ENCODE peak calls at places on chromosomes 6 and 20, in four cellular contexts. One of them, this sample, is unnamed.

GRCh38 chr6:116431964-116432595 is 29.1 kb upstream of the CALHM6 start:
- DNase-seq in spleen: no peak
- DNase-seq in esophagus muscularis mucosa: no peak
- DNase-seq in IMR-90: no peak
- DNase-seq in this sample: no peak

GRCh38 chr20:43749734-43750294 is 23.0 kb upstream of the GTSF1L start:
- DNase-seq in spleen: peak
- DNase-seq in esophagus muscularis mucosa: peak
- DNase-seq in IMR-90: peak
- DNase-seq in this sample: no peak

GRCh38 chr20:63977392-63978276 is 1.8 kb downstream of the SAMD10 start:
- DNase-seq in spleen: peak
- DNase-seq in esophagus muscularis mucosa: no peak
- DNase-seq in IMR-90: peak
- DNase-seq in this sample: no peak

GRCh38 chr6:24740861-24741260 is 21.9 kb upstream of the C6orf62 start:
- DNase-seq in spleen: no peak
- DNase-seq in esophagus muscularis mucosa: no peak
- DNase-seq in IMR-90: peak
- DNase-seq in this sample: no peak

GRCh38 chr6:84428300-84428907 is 201.0 kb upstream of the CEP162 start:
- DNase-seq in spleen: no peak
- DNase-seq in esophagus muscularis mucosa: no peak
- DNase-seq in IMR-90: peak
- DNase-seq in this sample: no peak

GRCh38 chr6:50264995-50265571 is 215.4 kb upstream of the DEFB112 start:
- DNase-seq in spleen: no peak
- DNase-seq in esophagus muscularis mucosa: no peak
- DNase-seq in IMR-90: no peak
- DNase-seq in this sample: no peak

GRCh38 chr6:134826889-134827737 is 122.8 kb downstream of the ALDH8A1 start:
- DNase-seq in spleen: no peak
- DNase-seq in esophagus muscularis mucosa: no peak
- DNase-seq in IMR-90: peak
- DNase-seq in this sample: no peak

GRCh38 chr6:158321960-158322359 is 9.7 kb downstream of the TULP4 start:
- DNase-seq in spleen: no peak
- DNase-seq in esophagus muscularis mucosa: no peak
- DNase-seq in IMR-90: peak
- DNase-seq in this sample: no peak

GRCh38 chr6:31157543-31158139 is at the start of gene CCHCR1:
- DNase-seq in spleen: no peak
- DNase-seq in esophagus muscularis mucosa: no peak
- DNase-seq in IMR-90: no peak
- DNase-seq in this sample: no peak

GRCh38 chr20:25296094-25297093 is 48.5 kb downstream of the PYGB start:
- DNase-seq in spleen: peak
- DNase-seq in esophagus muscularis mucosa: no peak
- DNase-seq in IMR-90: peak
- DNase-seq in this sample: no peak

GRCh38 chr20:32828029-32828666 is 8.4 kb downstream of the MAPRE1 start:
- DNase-seq in spleen: no peak
- DNase-seq in esophagus muscularis mucosa: no peak
- DNase-seq in IMR-90: peak
- DNase-seq in this sample: no peak

GRCh38 chr6:30364591-30364990 is 19.6 kb downstream of the RPP21 start:
- DNase-seq in spleen: no peak
- DNase-seq in esophagus muscularis mucosa: no peak
- DNase-seq in IMR-90: no peak
- DNase-seq in this sample: no peak

GRCh38 chr6:41739041-41739440 is 3.6 kb upstream of the TFEB start:
- DNase-seq in spleen: no peak
- DNase-seq in esophagus muscularis mucosa: no peak
- DNase-seq in IMR-90: no peak
- DNase-seq in this sample: no peak

GRCh38 chr6:136217002-136217401 is 33.1 kb downstream of the MTFR2 start:
- DNase-seq in spleen: no peak
- DNase-seq in esophagus muscularis mucosa: no peak
- DNase-seq in IMR-90: no peak
- DNase-seq in this sample: no peak

GRCh38 chr6:41170547-41171160 is 7.7 kb upstream of the TREM2 start:
- DNase-seq in spleen: no peak
- DNase-seq in esophagus muscularis mucosa: no peak
- DNase-seq in IMR-90: no peak
- DNase-seq in this sample: peak

GRCh38 chr6:82959385-82959941 is 106.2 kb downstream of the UBE3D start:
- DNase-seq in spleen: no peak
- DNase-seq in esophagus muscularis mucosa: peak
- DNase-seq in IMR-90: peak
- DNase-seq in this sample: no peak

GRCh38 chr20:63361507-63362425 is 617 bp upstream of the CHRNA4 start:
- DNase-seq in spleen: peak
- DNase-seq in esophagus muscularis mucosa: no peak
- DNase-seq in IMR-90: no peak
- DNase-seq in this sample: no peak

GRCh38 chr6:114084327-114084890 is 113.5 kb upstream of the HDAC2 start:
- DNase-seq in spleen: no peak
- DNase-seq in esophagus muscularis mucosa: no peak
- DNase-seq in IMR-90: no peak
- DNase-seq in this sample: no peak

GRCh38 chr20:5590899-5591298 is 159.3 kb upstream of the SHLD1 start:
- DNase-seq in spleen: no peak
- DNase-seq in esophagus muscularis mucosa: no peak
- DNase-seq in IMR-90: no peak
- DNase-seq in this sample: no peak

GRCh38 chr6:168648730-168649129 is 207.7 kb downstream of the SMOC2 start:
- DNase-seq in spleen: no peak
- DNase-seq in esophagus muscularis mucosa: no peak
- DNase-seq in IMR-90: no peak
- DNase-seq in this sample: no peak

DNA sequence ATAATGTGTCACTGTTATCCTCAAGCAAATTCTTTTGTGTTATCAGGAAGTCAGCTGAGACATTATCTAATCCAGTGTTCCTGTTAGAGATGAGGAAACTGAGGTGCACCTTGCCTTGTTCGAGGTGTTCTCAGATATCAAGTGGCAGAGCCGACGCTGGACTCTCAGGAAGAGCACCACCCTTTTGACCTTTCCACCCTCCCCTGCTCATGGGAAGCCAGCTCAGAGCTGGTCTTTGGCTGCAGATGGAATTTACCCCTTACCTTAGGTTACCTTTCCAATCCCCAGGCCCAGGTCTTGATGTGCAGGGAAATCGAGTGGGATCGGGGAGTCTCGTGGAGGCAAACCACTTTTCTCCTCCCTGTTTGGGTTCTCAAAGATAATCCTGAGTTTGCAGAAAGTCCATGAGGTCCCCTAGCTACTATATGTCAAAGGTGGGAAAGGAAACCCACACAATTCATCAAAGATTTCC is 62.9 kb upstream of the PIM1 start:
- DNase-seq in spleen: no peak
- DNase-seq in esophagus muscularis mucosa: no peak
- DNase-seq in IMR-90: no peak
- DNase-seq in this sample: no peak
- H3K27ac ChIP-seq in spleen: no peak
- H3K27ac ChIP-seq in esophagus muscularis mucosa: no peak
- H3K27ac ChIP-seq in IMR-90: no peak
- H3K27ac ChIP-seq in this sample: no peak

DNA sequence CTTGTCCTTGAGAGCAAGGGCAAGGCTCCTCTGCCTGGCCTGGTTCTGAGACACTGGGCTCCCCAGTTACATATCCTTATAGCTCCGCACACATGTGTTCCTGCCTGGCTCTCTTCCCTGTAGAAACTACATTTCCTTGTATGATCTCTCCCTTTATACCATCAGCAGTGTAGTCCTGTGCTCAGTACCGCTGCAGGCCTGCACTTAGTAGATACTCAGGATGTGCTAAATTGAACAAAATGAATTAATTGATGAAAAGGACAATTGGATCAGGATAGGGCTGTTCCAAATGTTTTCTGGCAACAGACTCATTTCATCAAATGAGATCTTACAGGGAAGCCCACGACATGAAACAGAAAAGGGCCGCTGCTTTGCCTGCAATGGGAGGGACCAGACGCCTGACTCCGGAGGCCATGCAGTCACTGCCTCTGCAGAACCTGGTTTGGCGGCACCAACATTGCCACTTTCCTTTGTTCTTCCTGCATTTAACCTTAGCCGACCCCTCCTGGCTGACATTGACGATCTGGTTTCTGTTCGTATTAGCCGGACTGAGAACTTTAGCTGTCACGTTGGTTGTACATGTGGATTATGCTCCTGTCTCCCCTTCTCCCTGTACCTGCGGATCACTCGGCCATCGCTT is 53.3 kb downstream of the CHMP4B start:
- DNase-seq in spleen: no peak
- DNase-seq in esophagus muscularis mucosa: no peak
- DNase-seq in IMR-90: no peak
- DNase-seq in this sample: no peak
- TF ChIP-seq POLR2A in spleen: no peak
- TF ChIP-seq POLR2A in esophagus muscularis mucosa: no peak
- TF ChIP-seq POLR2A in IMR-90: no peak
- TF ChIP-seq POLR2A in this sample: no peak

DNA sequence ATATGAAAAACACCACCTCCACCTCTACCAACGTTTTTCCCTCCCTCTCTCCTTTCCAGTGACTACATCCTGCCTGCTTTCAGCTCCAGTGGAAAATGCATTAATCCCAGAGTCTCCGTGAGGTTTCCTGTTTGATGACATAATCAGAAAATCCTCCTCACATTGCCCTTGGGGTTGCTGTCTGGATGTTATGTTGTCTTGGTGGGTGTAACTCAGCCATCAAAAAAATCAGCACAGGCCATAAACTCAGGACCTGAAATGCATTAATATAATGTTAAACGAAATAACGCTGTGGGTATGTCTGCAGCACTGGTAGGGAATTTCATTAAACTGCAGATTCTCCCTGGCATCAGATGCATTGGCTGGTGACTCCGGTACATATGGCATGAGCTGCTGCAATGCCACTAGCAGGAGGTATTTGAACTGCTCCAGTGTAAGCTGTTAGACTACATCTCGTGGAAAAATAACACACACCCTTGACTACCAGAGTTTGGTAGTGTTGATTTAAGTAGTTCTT is 297.8 kb downstream of the PRL start:
- DNase-seq in spleen: no peak
- DNase-seq in esophagus muscularis mucosa: no peak
- DNase-seq in IMR-90: peak
- DNase-seq in this sample: no peak
- H3K27ac ChIP-seq in spleen: no peak
- H3K27ac ChIP-seq in esophagus muscularis mucosa: no peak
- H3K27ac ChIP-seq in IMR-90: no peak
- H3K27ac ChIP-seq in this sample: no peak

GRCh38 chr6:143664171-143664570 is 13.6 kb upstream of the PHACTR2 start:
- DNase-seq in spleen: no peak
- DNase-seq in esophagus muscularis mucosa: no peak
- DNase-seq in IMR-90: no peak
- DNase-seq in this sample: no peak
- TF ChIP-seq POLR2A in spleen: no peak
- TF ChIP-seq POLR2A in esophagus muscularis mucosa: no peak
- TF ChIP-seq POLR2A in IMR-90: no peak
- TF ChIP-seq POLR2A in this sample: no peak

GRCh38 chr20:58690351-58690750 is 2.2 kb upstream of the NPEPL1 start:
- DNase-seq in spleen: no peak
- DNase-seq in esophagus muscularis mucosa: no peak
- DNase-seq in IMR-90: no peak
- DNase-seq in this sample: no peak
- H3K27ac ChIP-seq in spleen: peak
- H3K27ac ChIP-seq in esophagus muscularis mucosa: peak
- H3K27ac ChIP-seq in IMR-90: no peak
- H3K27ac ChIP-seq in this sample: peak

This sample was measured in vagina.